ENCODE peak calls at places on chromosomes 7 and 10, in four cellular contexts. One of them, this sample, is unnamed.

GRCh38 chr7:69654381-69654780 is 56.1 kb downstream of the AUTS2 start:
- DNase-seq in NCI-H2081: peak; percentile 38
- DNase-seq in progenitor cell of endocrine pancreas: no peak
- DNase-seq in HCT116: no peak
- DNase-seq in this sample: no peak

GRCh38 chr10:48506147-48506917 is 98.5 kb downstream of the ARHGAP22 start:
- DNase-seq in NCI-H2081: no peak
- DNase-seq in progenitor cell of endocrine pancreas: no peak
- DNase-seq in HCT116: peak; percentile 68
- DNase-seq in this sample: no peak

GRCh38 chr7:151386301-151387160 is 23.3 kb downstream of the WDR86 start:
- DNase-seq in NCI-H2081: no peak
- DNase-seq in progenitor cell of endocrine pancreas: no peak
- DNase-seq in HCT116: no peak
- DNase-seq in this sample: no peak

GRCh38 chr7:134514663-134515062 is 12.7 kb upstream of the AKR1B10 start:
- DNase-seq in NCI-H2081: peak; percentile 77
- DNase-seq in progenitor cell of endocrine pancreas: peak; percentile 20
- DNase-seq in HCT116: peak; percentile 83
- DNase-seq in this sample: peak; percentile 38

GRCh38 chr7:20350518-20350951 is 19.8 kb downstream of the ITGB8 start:
- DNase-seq in NCI-H2081: no peak
- DNase-seq in progenitor cell of endocrine pancreas: no peak
- DNase-seq in HCT116: no peak
- DNase-seq in this sample: no peak

GRCh38 chr7:24129597-24129996 is 154.4 kb upstream of the NPY start:
- DNase-seq in NCI-H2081: no peak
- DNase-seq in progenitor cell of endocrine pancreas: no peak
- DNase-seq in HCT116: no peak
- DNase-seq in this sample: no peak

GRCh38 chr10:38072552-38072951 is 21.6 kb upstream of the ZNF37A start:
- DNase-seq in NCI-H2081: no peak
- DNase-seq in progenitor cell of endocrine pancreas: no peak
- DNase-seq in HCT116: no peak
- DNase-seq in this sample: no peak

GRCh38 chr7:46494026-46494425 is 573.0 kb upstream of the IGFBP3 start:
- DNase-seq in NCI-H2081: no peak
- DNase-seq in progenitor cell of endocrine pancreas: no peak
- DNase-seq in HCT116: no peak
- DNase-seq in this sample: no peak

GRCh38 chr10:119344381-119344780 is 137.0 kb downstream of the GRK5 start:
- DNase-seq in NCI-H2081: no peak
- DNase-seq in progenitor cell of endocrine pancreas: no peak
- DNase-seq in HCT116: no peak
- DNase-seq in this sample: no peak

GRCh38 chr7:137834552-137834951 is 12.2 kb downstream of the DGKI start:
- DNase-seq in NCI-H2081: no peak
- DNase-seq in progenitor cell of endocrine pancreas: no peak
- DNase-seq in HCT116: no peak
- DNase-seq in this sample: no peak

GRCh38 chr7:80943342-80943741 is 24.5 kb upstream of the SEMA3C start:
- DNase-seq in NCI-H2081: no peak
- DNase-seq in progenitor cell of endocrine pancreas: no peak
- DNase-seq in HCT116: no peak
- DNase-seq in this sample: no peak

GRCh38 chr7:70756789-70757188 is 375.2 kb upstream of the GALNT17 start:
- DNase-seq in NCI-H2081: no peak
- DNase-seq in progenitor cell of endocrine pancreas: no peak
- DNase-seq in HCT116: no peak
- DNase-seq in this sample: no peak

GRCh38 chr10:117346574-117346973 is 28.7 kb downstream of the PDZD8 start:
- DNase-seq in NCI-H2081: no peak
- DNase-seq in progenitor cell of endocrine pancreas: no peak
- DNase-seq in HCT116: no peak
- DNase-seq in this sample: no peak

GRCh38 chr7:14720792-14721191 is 181.8 kb downstream of the DGKB start:
- DNase-seq in NCI-H2081: no peak
- DNase-seq in progenitor cell of endocrine pancreas: no peak
- DNase-seq in HCT116: no peak
- DNase-seq in this sample: no peak

GRCh38 chr10:132685121-132685891 is 100.6 kb downstream of the NKX6-2 start:
- DNase-seq in NCI-H2081: no peak
- DNase-seq in progenitor cell of endocrine pancreas: peak; percentile 88
- DNase-seq in HCT116: no peak
- DNase-seq in this sample: peak; percentile 40

GRCh38 chr10:132883391-132883881 is 58.9 kb downstream of the CFAP46 start:
- DNase-seq in NCI-H2081: no peak
- DNase-seq in progenitor cell of endocrine pancreas: no peak
- DNase-seq in HCT116: no peak
- DNase-seq in this sample: no peak

GRCh38 chr7:44561962-44562621 is 11.6 kb downstream of the DDX56 start:
- DNase-seq in NCI-H2081: no peak
- DNase-seq in progenitor cell of endocrine pancreas: no peak
- DNase-seq in HCT116: no peak
- DNase-seq in this sample: no peak

GRCh38 chr10:124259139-124259825 is 159.4 kb downstream of the OAT start:
- DNase-seq in NCI-H2081: no peak
- DNase-seq in progenitor cell of endocrine pancreas: no peak
- DNase-seq in HCT116: peak; percentile 21
- DNase-seq in this sample: no peak

GRCh38 chr10:132229834-132230556 is 43.2 kb downstream of the DPYSL4 start:
- DNase-seq in NCI-H2081: no peak
- DNase-seq in progenitor cell of endocrine pancreas: no peak
- DNase-seq in HCT116: no peak
- DNase-seq in this sample: no peak

GRCh38 chr7:1755783-1756626 is 85.9 kb downstream of the ELFN1 start:
- DNase-seq in NCI-H2081: no peak
- DNase-seq in progenitor cell of endocrine pancreas: no peak
- DNase-seq in HCT116: no peak
- DNase-seq in this sample: no peak

GRCh38 chr7:113086431-113086888 is at the start of gene GPR85:
- DNase-seq in NCI-H2081: peak; percentile 64
- DNase-seq in progenitor cell of endocrine pancreas: peak; percentile 67
- DNase-seq in HCT116: no peak
- DNase-seq in this sample: peak; percentile 66

GRCh38 chr10:44036425-44036824 is 348.5 kb downstream of the CXCL12 start:
- DNase-seq in NCI-H2081: no peak
- DNase-seq in progenitor cell of endocrine pancreas: no peak
- DNase-seq in HCT116: no peak
- DNase-seq in this sample: no peak

GRCh38 chr10:98817396-98817795 is 370.7 kb upstream of the HPS1 start:
- DNase-seq in NCI-H2081: no peak
- DNase-seq in progenitor cell of endocrine pancreas: no peak
- DNase-seq in HCT116: no peak
- DNase-seq in this sample: no peak

This sample was measured in neural crest cell.